ENCODE peak calls at places on chromosomes 11 and 22, in eight cellular contexts. R is endothelial cell of umbilical vein, I is glutamatergic neuron, C is bronchial epithelial cell, T is psoas muscle, Q is type B pancreatic cell, H is H9, U is brain microvascular endothelial cell. P is an unnamed sample.
A peak's percentile ranks its signal among the peaks of the same experiment; 100 is the strongest.

GRCh38 chr11:117610045-117610444 is 187.0 kb downstream of the DSCAML1 start:
- DNase-seq in T (no peak), R (peak; percentile 17), C (peak; percentile 61), H (no peak), I (no peak), U (peak; percentile 70), Q (no peak), P (peak; percentile 0)

GRCh38 chr11:9344046-9344680 is 29.8 kb upstream of the TMEM41B start:
- DNase-seq in T (no peak), C (no peak), R (no peak), H (no peak), U (no peak), I (no peak), Q (no peak), P (no peak)

GRCh38 chr22:40976866-40977700 is 25.9 kb downstream of the RBX1 start:
- DNase-seq in U (no peak), Q (no peak), R (no peak), C (no peak), H (no peak), I (no peak), T (no peak), P (no peak)

GRCh38 chr11:34243620-34244493 is 114.0 kb downstream of the ABTB2 start:
- DNase-seq in Q (no peak), C (peak; percentile 92), U (peak; percentile 69), R (no peak), T (no peak), H (no peak), I (no peak), P (no peak)

GRCh38 chr11:49505231-49505630 is 296.8 kb upstream of the FOLH1 start:
- DNase-seq in I (no peak), Q (no peak), H (no peak), U (no peak), T (no peak), C (peak; percentile 7), R (no peak), P (no peak)

GRCh38 chr11:103730151-103730940 is 306.1 kb upstream of the DDI1 start:
- DNase-seq in I (no peak), H (no peak), R (peak; percentile 19), Q (no peak), U (no peak), T (no peak), C (peak; percentile 14), P (no peak)

GRCh38 chr22:39994046-39994565 is 648 bp upstream of the FAM83F start:
- DNase-seq in T (no peak), I (no peak), Q (no peak), U (no peak), H (no peak), C (peak; percentile 78), R (no peak), P (no peak)

GRCh38 chr11:108697872-108698473 is 33.1 kb downstream of the DDX10 start:
- DNase-seq in R (peak; percentile 78), T (no peak), U (peak; percentile 74), H (peak; percentile 31), C (peak; percentile 79), Q (no peak), I (peak; percentile 37), P (peak; percentile 52)

GRCh38 chr22:46984751-46985506 is 222.5 kb downstream of the TBC1D22A start:
- DNase-seq in Q (no peak), R (peak; percentile 67), T (no peak), H (no peak), C (peak; percentile 85), I (no peak), U (peak; percentile 33), P (peak; percentile 40)

GRCh38 chr11:13119928-13120520 is 110.9 kb downstream of the RASSF10 start:
- DNase-seq in C (no peak), U (no peak), Q (no peak), I (no peak), H (no peak), R (no peak), T (no peak), P (no peak)

GRCh38 chr11:61693897-61694840 is 14.0 kb downstream of the DAGLA start:
- DNase-seq in H (no peak), Q (no peak), C (no peak), I (peak; percentile 9), T (no peak), R (no peak), U (no peak), P (no peak)

GRCh38 chr11:11267312-11267711 is 85.7 kb downstream of the CSNK2A3 start:
- DNase-seq in H (no peak), R (no peak), Q (no peak), I (no peak), T (no peak), C (peak; percentile 74), U (no peak), P (no peak)

GRCh38 chr11:103953797-103954495 is 82.5 kb upstream of the DDI1 start:
- DNase-seq in Q (no peak), I (no peak), H (no peak), U (no peak), R (no peak), T (no peak), C (no peak), P (no peak)

GRCh38 chr11:75562048-75562835 is at the start of gene SERPINH1:
- DNase-seq in U (peak; percentile 84), C (peak; percentile 76), Q (peak; percentile 82), T (peak; percentile 93), R (peak; percentile 71), H (peak; percentile 90), I (peak; percentile 87), P (peak; percentile 64)

DNA sequence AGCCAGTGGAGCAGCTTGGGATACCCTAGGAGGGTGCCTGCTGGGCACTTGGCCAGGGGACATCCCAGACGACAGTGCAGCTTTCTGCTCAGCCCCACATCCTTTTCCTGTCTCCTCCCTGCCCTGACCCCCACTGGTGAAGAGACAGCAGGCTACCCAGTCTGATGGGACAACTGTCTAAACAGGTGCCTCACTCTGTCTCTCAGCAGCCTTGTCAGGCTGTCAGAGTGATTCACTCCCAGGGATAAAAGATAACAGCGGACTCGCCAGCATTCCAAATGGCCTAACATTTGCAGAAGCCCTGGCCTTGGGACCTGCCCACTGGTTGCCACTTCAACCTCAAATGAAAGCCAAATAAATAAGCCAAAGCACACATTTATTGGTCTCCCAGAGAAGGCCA is 318.6 kb upstream of the PLET1 start:
- DNase-seq in Q (no peak), C (no peak), I (no peak), T (no peak), U (no peak), R (no peak), H (no peak), P (no peak)
- TF ChIP-seq CTCF in Q (no peak), C (no peak), I (no peak), T (no peak), U (no peak), R (no peak), H (no peak), P (no peak)

GRCh38 chr11:74043450-74043849 is 34.6 kb upstream of the UCP3 start:
- DNase-seq in Q (no peak), C (no peak), U (no peak), H (no peak), R (no peak), T (no peak), I (no peak), P (no peak)
- TF ChIP-seq CTCF in Q (peak; percentile 53), C (no peak), U (no peak), H (no peak), R (no peak), T (no peak), I (peak; percentile 30), P (no peak)

DNA sequence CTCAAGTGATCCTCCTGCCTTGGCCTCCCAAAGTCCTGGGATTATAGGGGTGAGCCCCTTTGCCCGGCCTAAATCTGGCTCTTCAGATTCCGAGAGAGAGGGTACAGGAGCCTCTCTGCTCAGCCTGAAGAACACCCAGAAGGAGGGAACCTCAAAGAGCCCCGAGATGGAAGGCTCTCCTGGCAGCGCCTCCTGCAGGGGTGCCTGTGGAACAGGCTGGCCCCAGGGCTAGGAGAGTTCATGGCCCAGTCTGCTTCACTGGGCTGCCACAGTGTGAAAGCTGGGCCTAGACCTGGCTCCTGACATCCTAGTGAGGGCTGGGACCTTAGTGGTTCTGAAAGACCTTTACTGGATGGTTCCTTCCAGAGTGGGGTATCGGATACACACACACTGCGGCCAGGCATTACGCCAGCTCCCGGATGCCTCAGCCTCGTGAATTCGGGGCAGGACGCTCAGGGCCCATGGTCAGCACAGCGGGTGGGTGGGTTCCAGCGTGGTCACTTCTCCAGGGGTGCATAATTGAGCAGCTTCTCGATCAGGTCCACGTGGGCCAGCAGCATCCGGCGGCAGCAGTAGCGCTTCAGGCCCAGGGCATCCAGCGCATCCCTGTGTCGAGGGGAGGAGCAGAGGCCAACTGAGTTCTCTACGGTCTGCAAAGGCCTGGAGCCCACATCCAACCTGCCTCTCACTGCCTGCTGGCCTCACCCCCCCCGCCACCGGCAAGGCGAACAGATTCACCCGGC is 2.3 kb downstream of the POLR2L start:
- DNase-seq in H (no peak), C (no peak), I (no peak), Q (no peak), T (no peak), R (no peak), U (no peak), P (no peak)
- TF ChIP-seq CTCF in H (peak; percentile 52), C (peak; percentile 58), I (no peak), Q (peak; percentile 39), T (no peak), R (peak; percentile 46), U (peak; percentile 60), P (peak; percentile 57)

GRCh38 chr22:19770349-19771220 is 10.0 kb downstream of the TBX1 start:
- DNase-seq in C (no peak), Q (no peak), U (no peak), I (no peak), H (no peak), T (peak; percentile 40), R (no peak), P (peak; percentile 20)

GRCh38 chr22:19772422-19772672 is 11.8 kb downstream of the TBX1 start:
- DNase-seq in U (no peak), Q (no peak), T (no peak), R (no peak), C (no peak), I (no peak), H (no peak), P (no peak)

GRCh38 chr22:19774628-19775027 is 14.1 kb downstream of the TBX1 start:
- DNase-seq in C (no peak), I (no peak), T (no peak), H (no peak), R (no peak), U (no peak), Q (no peak), P (no peak)

GRCh38 chr22:19773470-19774040 is 13.0 kb downstream of the TBX1 start:
- DNase-seq in U (no peak), R (no peak), T (peak; percentile 30), H (no peak), I (no peak), C (no peak), Q (no peak), P (no peak)

DNA sequence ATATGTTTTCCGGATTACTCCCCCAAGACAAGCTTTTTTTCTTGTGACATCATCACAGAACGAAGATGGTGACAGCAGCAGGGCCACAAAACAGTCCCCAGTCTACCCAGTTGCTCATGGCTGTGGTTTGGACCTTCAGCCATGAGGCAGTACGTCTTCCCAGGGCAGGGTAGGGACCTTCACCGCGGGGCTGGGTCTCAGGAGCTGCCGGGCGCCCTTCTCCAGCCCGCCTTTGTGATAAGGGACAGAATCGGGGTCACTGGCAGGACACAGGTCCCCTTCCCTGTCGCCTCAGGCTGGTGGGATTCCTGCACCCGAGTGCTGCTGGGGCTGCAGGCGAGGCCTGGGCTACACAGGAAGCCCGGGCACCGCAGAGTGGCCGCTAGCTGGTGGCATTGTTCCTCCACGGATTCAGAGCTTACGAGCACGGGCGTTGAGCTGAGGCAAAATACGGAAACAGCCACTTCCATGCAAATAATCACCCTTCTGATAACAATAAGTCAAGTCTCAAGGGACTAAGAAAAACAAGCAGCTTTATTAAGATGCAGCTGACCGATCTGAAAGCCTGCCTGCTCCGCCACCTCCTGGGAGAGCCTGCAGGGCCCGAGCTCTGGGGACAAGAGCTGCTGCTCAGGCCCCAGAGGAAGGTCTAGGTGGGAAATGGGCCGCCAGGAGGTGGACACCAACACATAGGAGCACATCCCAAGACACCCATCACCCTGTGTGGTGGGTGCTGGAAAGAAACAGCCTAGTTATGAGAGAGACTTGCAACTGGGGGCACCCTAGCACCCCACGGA is 12.3 kb downstream of the TBX1 start:
- DNase-seq in I (no peak), U (no peak), R (peak; percentile 83), Q (no peak), C (no peak), T (peak; percentile 47), H (no peak), P (no peak)
- TF ChIP-seq CTCF in I (no peak), U (no peak), R (peak; percentile 15), Q (no peak), C (no peak), T (no peak), H (no peak), P (no peak)

P was measured in CD14-positive monocyte.